ENCODE peak calls at places on chromosomes 16 and 17, in nine cellular contexts. One of them, this sample, is unnamed.

GRCh38 chr17:73261952-73262675 is 434 bp upstream of the CPSF4L start:
- DNase-seq in substantia nigra: peak
- DNase-seq in tibial artery: no peak
- DNase-seq in ovary: peak
- DNase-seq in GM23248: no peak
- DNase-seq in CD8-positive, alpha-beta memory T cell: no peak
- DNase-seq in left ventricle myocardium inferior: no peak
- DNase-seq in tibial nerve: no peak
- DNase-seq in heart left ventricle: no peak
- DNase-seq in this sample: no peak

GRCh38 chr17:20116683-20117309 is 107.6 kb downstream of the SPECC1 start:
- DNase-seq in left ventricle myocardium inferior: no peak
- DNase-seq in heart left ventricle: no peak
- DNase-seq in GM23248: peak
- DNase-seq in CD8-positive, alpha-beta memory T cell: peak
- DNase-seq in tibial artery: no peak
- DNase-seq in ovary: peak
- DNase-seq in substantia nigra: peak
- DNase-seq in tibial nerve: peak
- DNase-seq in this sample: no peak

GRCh38 chr17:2137342-2138098 is 82.6 kb downstream of the HIC1 start:
- DNase-seq in ovary: no peak
- DNase-seq in GM23248: peak
- DNase-seq in tibial artery: no peak
- DNase-seq in left ventricle myocardium inferior: no peak
- DNase-seq in substantia nigra: no peak
- DNase-seq in tibial nerve: no peak
- DNase-seq in CD8-positive, alpha-beta memory T cell: no peak
- DNase-seq in heart left ventricle: no peak
- DNase-seq in this sample: no peak

GRCh38 chr17:9230346-9230745 is 209.0 kb downstream of the NTN1 start:
- DNase-seq in tibial artery: no peak
- DNase-seq in CD8-positive, alpha-beta memory T cell: no peak
- DNase-seq in heart left ventricle: peak
- DNase-seq in left ventricle myocardium inferior: no peak
- DNase-seq in GM23248: peak
- DNase-seq in substantia nigra: no peak
- DNase-seq in ovary: no peak
- DNase-seq in tibial nerve: no peak
- DNase-seq in this sample: no peak

GRCh38 chr16:63312343-63312742 is 1276.1 kb upstream of the CDH8 start:
- DNase-seq in CD8-positive, alpha-beta memory T cell: no peak
- DNase-seq in ovary: no peak
- DNase-seq in heart left ventricle: no peak
- DNase-seq in GM23248: no peak
- DNase-seq in tibial artery: no peak
- DNase-seq in substantia nigra: no peak
- DNase-seq in tibial nerve: no peak
- DNase-seq in left ventricle myocardium inferior: no peak
- DNase-seq in this sample: no peak

GRCh38 chr17:8611671-8612298 is 18.7 kb downstream of the MYH10 start:
- DNase-seq in ovary: no peak
- DNase-seq in left ventricle myocardium inferior: no peak
- DNase-seq in substantia nigra: no peak
- DNase-seq in tibial nerve: no peak
- DNase-seq in CD8-positive, alpha-beta memory T cell: no peak
- DNase-seq in heart left ventricle: no peak
- DNase-seq in GM23248: peak
- DNase-seq in tibial artery: no peak
- DNase-seq in this sample: no peak

GRCh38 chr17:34252138-34252889 is 2.8 kb upstream of the CCL2 start:
- DNase-seq in GM23248: peak
- DNase-seq in CD8-positive, alpha-beta memory T cell: no peak
- DNase-seq in tibial nerve: peak
- DNase-seq in left ventricle myocardium inferior: peak
- DNase-seq in tibial artery: peak
- DNase-seq in heart left ventricle: peak
- DNase-seq in substantia nigra: peak
- DNase-seq in ovary: peak
- DNase-seq in this sample: peak

GRCh38 chr16:21704733-21705132 is 41.0 kb downstream of the OTOA start:
- DNase-seq in ovary: no peak
- DNase-seq in tibial nerve: no peak
- DNase-seq in left ventricle myocardium inferior: no peak
- DNase-seq in tibial artery: no peak
- DNase-seq in substantia nigra: no peak
- DNase-seq in CD8-positive, alpha-beta memory T cell: no peak
- DNase-seq in heart left ventricle: no peak
- DNase-seq in GM23248: no peak
- DNase-seq in this sample: no peak

GRCh38 chr17:47699536-47699840 is 5.5 kb downstream of the TBKBP1 start:
- DNase-seq in CD8-positive, alpha-beta memory T cell: no peak
- DNase-seq in tibial artery: no peak
- DNase-seq in substantia nigra: no peak
- DNase-seq in ovary: no peak
- DNase-seq in GM23248: no peak
- DNase-seq in tibial nerve: no peak
- DNase-seq in left ventricle myocardium inferior: no peak
- DNase-seq in heart left ventricle: peak
- DNase-seq in this sample: no peak

GRCh38 chr17:4510615-4510941 is 11.9 kb downstream of the SPNS2 start:
- DNase-seq in CD8-positive, alpha-beta memory T cell: no peak
- DNase-seq in tibial artery: no peak
- DNase-seq in heart left ventricle: no peak
- DNase-seq in GM23248: no peak
- DNase-seq in ovary: no peak
- DNase-seq in substantia nigra: no peak
- DNase-seq in tibial nerve: no peak
- DNase-seq in left ventricle myocardium inferior: no peak
- DNase-seq in this sample: no peak

GRCh38 chr16:87846705-87847466 is 22.4 kb downstream of the SLC7A5 start:
- DNase-seq in CD8-positive, alpha-beta memory T cell: no peak
- DNase-seq in ovary: no peak
- DNase-seq in GM23248: no peak
- DNase-seq in heart left ventricle: no peak
- DNase-seq in tibial artery: no peak
- DNase-seq in tibial nerve: no peak
- DNase-seq in left ventricle myocardium inferior: no peak
- DNase-seq in substantia nigra: no peak
- DNase-seq in this sample: no peak
- H3K27ac ChIP-seq in CD8-positive, alpha-beta memory T cell: no peak
- H3K27ac ChIP-seq in ovary: no peak
- H3K27ac ChIP-seq in GM23248: no peak
- H3K27ac ChIP-seq in heart left ventricle: no peak
- H3K27ac ChIP-seq in tibial artery: no peak
- H3K27ac ChIP-seq in tibial nerve: peak
- H3K27ac ChIP-seq in left ventricle myocardium inferior: no peak
- H3K27ac ChIP-seq in substantia nigra: peak
- H3K27ac ChIP-seq in this sample: no peak

DNA sequence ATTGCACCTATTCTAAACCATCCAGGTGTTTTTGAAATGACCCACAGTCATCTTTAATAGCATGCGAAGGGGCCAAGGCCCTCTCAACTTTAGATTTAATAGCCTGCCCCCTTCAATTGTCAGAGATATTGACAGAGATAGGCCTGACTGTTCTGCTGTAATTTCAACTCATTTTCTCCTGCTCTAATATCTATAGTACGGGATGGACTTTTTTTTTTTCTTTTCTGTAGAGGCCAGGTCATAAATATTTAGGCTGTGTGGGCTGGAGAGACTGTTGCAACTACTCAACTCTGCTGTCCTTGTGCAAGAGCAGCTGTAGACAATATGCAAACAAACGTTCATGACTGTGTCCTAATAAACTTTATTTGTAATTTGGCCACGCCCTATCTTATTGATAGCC is 24.7 kb upstream of the KRT20 start:
- DNase-seq in tibial nerve: no peak
- DNase-seq in heart left ventricle: no peak
- DNase-seq in GM23248: peak
- DNase-seq in CD8-positive, alpha-beta memory T cell: no peak
- DNase-seq in tibial artery: no peak
- DNase-seq in substantia nigra: no peak
- DNase-seq in ovary: no peak
- DNase-seq in left ventricle myocardium inferior: no peak
- DNase-seq in this sample: no peak
- H3K27ac ChIP-seq in tibial nerve: no peak
- H3K27ac ChIP-seq in heart left ventricle: no peak
- H3K27ac ChIP-seq in GM23248: peak
- H3K27ac ChIP-seq in CD8-positive, alpha-beta memory T cell: no peak
- H3K27ac ChIP-seq in tibial artery: peak
- H3K27ac ChIP-seq in substantia nigra: no peak
- H3K27ac ChIP-seq in ovary: no peak
- H3K27ac ChIP-seq in left ventricle myocardium inferior: no peak
- H3K27ac ChIP-seq in this sample: peak

DNA sequence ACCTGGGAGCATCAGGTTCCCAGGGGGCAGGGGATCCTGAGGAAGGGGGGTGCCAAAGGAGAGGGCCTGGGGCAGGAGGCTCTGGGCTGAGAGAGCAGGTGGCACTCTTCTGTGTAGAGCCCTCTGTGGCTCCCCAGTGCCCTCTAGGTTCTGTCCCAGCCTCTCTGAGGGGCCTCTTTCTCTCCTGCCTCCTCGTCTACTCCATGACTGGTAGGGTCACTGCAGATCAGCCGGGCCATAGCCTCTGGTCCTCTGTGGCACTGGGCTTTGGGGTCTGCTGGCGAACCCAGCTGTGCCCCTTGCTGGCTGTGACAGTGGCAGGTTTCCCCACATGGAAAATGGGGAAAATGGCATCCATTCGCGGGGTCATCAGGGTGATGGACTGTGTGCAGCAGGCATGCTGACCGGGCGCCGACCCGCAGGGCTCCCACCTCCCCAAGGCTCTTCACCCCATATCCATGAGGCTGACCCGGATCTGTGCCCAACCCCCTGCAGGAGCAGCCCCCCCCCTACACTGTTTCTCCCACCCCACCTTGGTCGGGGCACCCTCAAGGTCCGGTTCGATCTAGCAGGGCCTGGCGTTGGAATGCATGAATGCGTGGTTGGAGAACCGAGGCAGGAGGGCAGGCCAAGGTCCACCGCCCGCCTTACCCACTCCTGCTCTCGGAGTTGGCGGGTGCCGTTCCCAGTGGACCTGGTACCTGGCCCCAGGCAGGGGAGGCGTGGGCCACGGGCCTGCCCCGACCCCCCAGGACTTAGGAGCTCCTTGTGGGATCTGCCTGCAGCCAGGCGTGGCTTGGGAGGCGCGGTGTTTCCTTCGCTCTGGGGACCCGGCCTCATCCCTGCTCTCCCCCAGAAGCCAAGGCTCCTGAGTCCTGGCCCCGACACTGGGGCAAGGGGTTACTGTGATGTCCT is 6.5 kb downstream of the GLIS2 start:
- DNase-seq in CD8-positive, alpha-beta memory T cell: no peak
- DNase-seq in tibial artery: no peak
- DNase-seq in ovary: peak
- DNase-seq in left ventricle myocardium inferior: no peak
- DNase-seq in tibial nerve: no peak
- DNase-seq in GM23248: no peak
- DNase-seq in substantia nigra: no peak
- DNase-seq in heart left ventricle: no peak
- DNase-seq in this sample: no peak
- H3K27ac ChIP-seq in CD8-positive, alpha-beta memory T cell: no peak
- H3K27ac ChIP-seq in tibial artery: peak
- H3K27ac ChIP-seq in ovary: no peak
- H3K27ac ChIP-seq in left ventricle myocardium inferior: peak
- H3K27ac ChIP-seq in tibial nerve: no peak
- H3K27ac ChIP-seq in GM23248: no peak
- H3K27ac ChIP-seq in substantia nigra: no peak
- H3K27ac ChIP-seq in heart left ventricle: no peak
- H3K27ac ChIP-seq in this sample: peak

GRCh38 chr16:80041399-80041798 is 440.9 kb upstream of the MAF start:
- DNase-seq in tibial artery: no peak
- DNase-seq in GM23248: peak
- DNase-seq in substantia nigra: no peak
- DNase-seq in tibial nerve: no peak
- DNase-seq in left ventricle myocardium inferior: no peak
- DNase-seq in ovary: no peak
- DNase-seq in heart left ventricle: no peak
- DNase-seq in CD8-positive, alpha-beta memory T cell: no peak
- DNase-seq in this sample: no peak
- H3K27ac ChIP-seq in tibial artery: no peak
- H3K27ac ChIP-seq in GM23248: no peak
- H3K27ac ChIP-seq in substantia nigra: no peak
- H3K27ac ChIP-seq in tibial nerve: no peak
- H3K27ac ChIP-seq in left ventricle myocardium inferior: no peak
- H3K27ac ChIP-seq in ovary: no peak
- H3K27ac ChIP-seq in heart left ventricle: no peak
- H3K27ac ChIP-seq in CD8-positive, alpha-beta memory T cell: no peak
- H3K27ac ChIP-seq in this sample: no peak

GRCh38 chr17:40884708-40885512 is at the start of gene KRT20:
- DNase-seq in left ventricle myocardium inferior: no peak
- DNase-seq in tibial artery: no peak
- DNase-seq in heart left ventricle: no peak
- DNase-seq in ovary: no peak
- DNase-seq in substantia nigra: no peak
- DNase-seq in tibial nerve: no peak
- DNase-seq in GM23248: peak
- DNase-seq in CD8-positive, alpha-beta memory T cell: no peak
- DNase-seq in this sample: no peak
- H3K27ac ChIP-seq in left ventricle myocardium inferior: no peak
- H3K27ac ChIP-seq in tibial artery: no peak
- H3K27ac ChIP-seq in heart left ventricle: no peak
- H3K27ac ChIP-seq in ovary: no peak
- H3K27ac ChIP-seq in substantia nigra: no peak
- H3K27ac ChIP-seq in tibial nerve: no peak
- H3K27ac ChIP-seq in GM23248: no peak
- H3K27ac ChIP-seq in CD8-positive, alpha-beta memory T cell: no peak
- H3K27ac ChIP-seq in this sample: no peak

DNA sequence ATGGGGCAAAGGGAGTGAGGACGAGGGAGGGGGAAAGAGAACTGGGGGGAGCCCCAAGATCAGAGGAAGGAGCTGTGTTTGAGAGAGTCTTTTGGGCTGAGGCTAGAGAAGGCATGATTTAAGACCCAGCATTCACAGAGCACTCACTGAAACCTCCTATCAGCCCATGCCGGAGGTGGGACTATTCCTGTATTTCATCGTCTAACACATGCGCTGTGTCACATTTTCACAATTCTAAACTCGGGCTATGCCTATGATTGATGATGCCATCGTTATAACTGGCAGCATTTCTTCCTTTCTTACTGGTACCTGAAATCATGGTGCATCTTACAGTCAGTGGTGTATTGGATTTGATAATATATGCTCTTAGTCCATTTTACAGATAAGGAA is 3.5 kb downstream of the FAM171A2 start:
- DNase-seq in tibial nerve: no peak
- DNase-seq in GM23248: peak
- DNase-seq in CD8-positive, alpha-beta memory T cell: no peak
- DNase-seq in tibial artery: no peak
- DNase-seq in heart left ventricle: no peak
- DNase-seq in ovary: no peak
- DNase-seq in substantia nigra: no peak
- DNase-seq in left ventricle myocardium inferior: no peak
- DNase-seq in this sample: no peak
- H3K27ac ChIP-seq in tibial nerve: no peak
- H3K27ac ChIP-seq in GM23248: no peak
- H3K27ac ChIP-seq in CD8-positive, alpha-beta memory T cell: no peak
- H3K27ac ChIP-seq in tibial artery: no peak
- H3K27ac ChIP-seq in heart left ventricle: no peak
- H3K27ac ChIP-seq in ovary: no peak
- H3K27ac ChIP-seq in substantia nigra: no peak
- H3K27ac ChIP-seq in left ventricle myocardium inferior: no peak
- H3K27ac ChIP-seq in this sample: no peak

GRCh38 chr16:71707199-71707598 is 17.3 kb downstream of the PHLPP2 start:
- DNase-seq in heart left ventricle: no peak
- DNase-seq in tibial nerve: no peak
- DNase-seq in CD8-positive, alpha-beta memory T cell: no peak
- DNase-seq in GM23248: no peak
- DNase-seq in tibial artery: no peak
- DNase-seq in ovary: no peak
- DNase-seq in left ventricle myocardium inferior: no peak
- DNase-seq in substantia nigra: no peak
- DNase-seq in this sample: no peak
- H3K27ac ChIP-seq in heart left ventricle: no peak
- H3K27ac ChIP-seq in tibial nerve: no peak
- H3K27ac ChIP-seq in CD8-positive, alpha-beta memory T cell: no peak
- H3K27ac ChIP-seq in GM23248: no peak
- H3K27ac ChIP-seq in tibial artery: no peak
- H3K27ac ChIP-seq in ovary: no peak
- H3K27ac ChIP-seq in left ventricle myocardium inferior: no peak
- H3K27ac ChIP-seq in substantia nigra: no peak
- H3K27ac ChIP-seq in this sample: no peak